ENCODE peak calls at places on chromosomes 1 and 21, in nine cellular contexts. I is HCT116, P is GM12865, B is tibial artery, X is ovary, O is neuronal stem cell, U is breast epithelium, E is prostate gland, N is stomach. L is an unnamed sample.

GRCh38 chr1:63758805-63759204 is 15.0 kb upstream of the ROR1 start:
- DNase-seq in N (peak), B (no peak), U (no peak), I (no peak), O (no peak), E (no peak), X (no peak), P (no peak), L (no peak)

GRCh38 chr1:47569681-47570470 is 132.0 kb downstream of the FOXD2 start:
- DNase-seq in O (no peak), P (no peak), E (peak), B (peak), I (peak), U (peak), X (no peak), N (peak), L (peak)

GRCh38 chr1:230012742-230013141 is 54.3 kb upstream of the GALNT2 start:
- DNase-seq in B (no peak), X (no peak), E (no peak), O (no peak), N (no peak), P (no peak), U (no peak), I (no peak), L (no peak)

GRCh38 chr1:212231372-212231771 is 53.8 kb upstream of the PPP2R5A start:
- DNase-seq in I (no peak), E (no peak), P (no peak), O (no peak), B (no peak), U (no peak), N (no peak), X (no peak), L (no peak)

GRCh38 chr1:165152109-165152508 is 204.4 kb downstream of the LMX1A start:
- DNase-seq in E (no peak), O (no peak), X (no peak), P (peak), I (no peak), B (no peak), U (no peak), N (no peak), L (no peak)

GRCh38 chr1:203628185-203628996 is 1.8 kb downstream of the ATP2B4 start:
- DNase-seq in E (no peak), O (peak), X (peak), B (peak), P (no peak), I (no peak), U (no peak), N (no peak), L (no peak)

GRCh38 chr21:23111070-23111605 is 2112.9 kb downstream of the NCAM2 start:
- DNase-seq in P (no peak), I (no peak), X (no peak), B (no peak), E (no peak), U (no peak), O (no peak), N (no peak), L (no peak)

GRCh38 chr1:9705337-9706098 is 54.0 kb downstream of the PIK3CD start:
- DNase-seq in P (no peak), N (no peak), U (no peak), X (no peak), B (no peak), I (no peak), E (no peak), O (no peak), L (no peak)

GRCh38 chr1:228937851-228938247 is 202.6 kb downstream of the RHOU start:
- DNase-seq in X (no peak), U (no peak), N (no peak), I (no peak), B (peak), E (no peak), O (no peak), P (no peak), L (no peak)

GRCh38 chr1:36161656-36162531 is 5.9 kb downstream of the MAP7D1 start:
- DNase-seq in X (no peak), B (peak), I (no peak), U (peak), P (peak), E (peak), N (peak), O (no peak), L (peak)

GRCh38 chr1:3654549-3655281 is 2.4 kb downstream of the TP73 start:
- DNase-seq in B (no peak), N (no peak), I (no peak), U (no peak), O (no peak), P (no peak), X (no peak), E (no peak), L (no peak)

GRCh38 chr1:19081218-19081893 is 124.9 kb upstream of the IFFO2 start:
- DNase-seq in X (no peak), P (no peak), B (peak), O (no peak), U (no peak), E (no peak), N (no peak), I (no peak), L (no peak)
- H3K4me3 ChIP-seq in X (no peak), P (no peak), B (no peak), O (no peak), U (no peak), E (no peak), N (no peak), I (no peak), L (no peak)

GRCh38 chr21:44088401-44088780 is 18.8 kb upstream of the PWP2 start:
- DNase-seq in E (no peak), X (no peak), P (no peak), I (no peak), O (no peak), B (no peak), U (peak), N (peak), L (no peak)

GRCh38 chr21:44087426-44088400 is 19.5 kb upstream of the PWP2 start:
- DNase-seq in E (no peak), X (no peak), B (no peak), I (no peak), O (no peak), N (peak), P (no peak), U (peak), L (no peak)

GRCh38 chr21:44090332-44090731 is 16.9 kb upstream of the PWP2 start:
- DNase-seq in N (peak), P (no peak), I (no peak), U (peak), O (no peak), E (peak), X (no peak), B (no peak), L (no peak)

GRCh38 chr21:44086636-44087425 is 20.4 kb upstream of the PWP2 start:
- DNase-seq in U (no peak), O (no peak), I (no peak), B (no peak), E (no peak), P (no peak), N (peak), X (no peak), L (no peak)

GRCh38 chr21:44089001-44089911 is 17.9 kb upstream of the PWP2 start:
- DNase-seq in B (no peak), P (no peak), N (peak), O (no peak), U (peak), E (peak), I (no peak), X (no peak), L (no peak)
- H3K4me3 ChIP-seq in B (no peak), P (no peak), N (no peak), O (no peak), U (no peak), E (no peak), I (no peak), X (no peak), L (no peak)

DNA sequence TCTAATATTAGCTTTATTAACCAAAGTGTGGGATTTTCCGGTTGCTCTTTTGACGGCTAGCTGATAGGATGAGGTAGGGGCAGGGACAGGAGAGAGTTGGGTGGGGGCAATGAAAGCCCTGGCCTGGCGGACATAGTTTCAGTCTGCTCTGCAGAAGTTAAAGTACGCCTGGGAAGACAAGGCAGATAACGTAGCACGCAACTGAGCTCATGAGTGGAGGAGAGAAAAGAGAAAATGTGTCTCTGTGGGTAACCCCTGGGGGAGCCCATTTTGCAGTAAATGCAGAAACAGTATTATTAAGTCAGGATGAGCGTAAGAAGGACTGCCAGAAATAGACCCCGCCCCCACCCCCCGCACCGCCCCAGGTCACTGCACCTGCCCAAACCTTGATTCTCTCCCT is 51.7 kb upstream of the TARBP1 start:
- DNase-seq in B (no peak), N (no peak), I (no peak), E (no peak), U (no peak), O (no peak), X (no peak), P (no peak), L (no peak)
- H3K4me3 ChIP-seq in B (peak), N (no peak), I (no peak), E (no peak), U (peak), O (no peak), X (no peak), P (no peak), L (no peak)

GRCh38 chr1:25437672-25438071 is 7.0 kb downstream of the MACO1 start:
- DNase-seq in B (no peak), I (no peak), N (no peak), E (no peak), O (no peak), U (no peak), X (no peak), P (no peak), L (no peak)

GRCh38 chr1:25433389-25434186 is 2.9 kb downstream of the MACO1 start:
- DNase-seq in X (peak), O (no peak), I (no peak), B (peak), P (no peak), E (no peak), U (no peak), N (no peak), L (no peak)

GRCh38 chr1:25432364-25432719 is 1.6 kb downstream of the MACO1 start:
- DNase-seq in O (no peak), B (no peak), U (no peak), P (no peak), I (no peak), N (no peak), X (no peak), E (no peak), L (no peak)

GRCh38 chr1:25432749-25433388 is 2.2 kb downstream of the MACO1 start:
- DNase-seq in B (no peak), I (no peak), N (no peak), X (no peak), U (no peak), P (no peak), O (no peak), E (no peak), L (no peak)

GRCh38 chr1:25435315-25436103 is 4.8 kb downstream of the MACO1 start:
- DNase-seq in U (no peak), E (peak), I (no peak), P (peak), N (no peak), B (peak), X (no peak), O (no peak), L (no peak)
- H3K4me3 ChIP-seq in U (no peak), E (no peak), I (no peak), P (peak), N (no peak), B (peak), X (no peak), O (no peak), L (no peak)

DNA sequence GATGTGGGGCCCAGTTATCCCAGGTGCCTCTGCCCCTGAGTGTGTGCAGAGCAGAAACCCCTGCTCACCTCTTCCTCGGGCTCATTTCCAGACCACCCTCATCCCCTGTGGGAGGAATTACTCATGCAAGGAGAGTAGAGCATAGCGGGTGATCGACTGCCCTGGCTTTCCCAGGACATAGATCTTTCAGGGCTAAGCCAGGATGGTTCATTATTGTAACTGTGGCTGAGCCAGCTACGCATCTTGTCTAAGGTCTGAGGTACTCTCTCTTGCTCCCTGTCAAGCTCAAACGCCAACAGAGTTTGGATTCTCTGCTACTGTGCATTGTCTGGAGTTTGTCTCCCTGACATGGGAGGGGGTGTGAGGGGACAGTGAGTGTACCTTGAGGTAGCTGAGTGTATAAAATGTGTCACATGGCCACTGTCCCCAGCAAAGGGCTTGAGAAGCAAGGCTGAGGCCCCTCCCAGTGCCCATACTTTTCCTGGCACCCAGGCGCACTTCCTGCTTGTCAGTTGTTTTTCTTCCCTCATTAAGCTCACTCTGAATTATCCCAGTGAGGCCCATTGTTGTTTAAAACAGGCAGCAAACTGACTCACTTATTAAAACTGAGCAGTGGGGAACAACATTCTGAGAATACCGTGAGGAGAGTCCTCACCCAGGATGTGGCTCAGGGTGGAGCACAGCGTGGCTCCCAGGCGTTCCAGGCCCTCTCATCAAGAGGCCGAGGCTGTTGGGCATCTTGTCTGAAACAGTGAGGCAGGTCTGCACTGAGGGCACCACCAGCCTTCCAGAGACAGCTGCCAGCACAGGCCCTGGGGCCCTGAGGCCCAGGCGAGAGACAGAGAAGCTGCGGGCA is 92.9 kb downstream of the LAMC2 start:
- DNase-seq in P (no peak), U (no peak), N (peak), O (no peak), I (no peak), X (no peak), E (no peak), B (no peak), L (no peak)
- H3K4me3 ChIP-seq in P (no peak), U (no peak), N (no peak), O (no peak), I (no peak), X (no peak), E (no peak), B (no peak), L (no peak)

DNA sequence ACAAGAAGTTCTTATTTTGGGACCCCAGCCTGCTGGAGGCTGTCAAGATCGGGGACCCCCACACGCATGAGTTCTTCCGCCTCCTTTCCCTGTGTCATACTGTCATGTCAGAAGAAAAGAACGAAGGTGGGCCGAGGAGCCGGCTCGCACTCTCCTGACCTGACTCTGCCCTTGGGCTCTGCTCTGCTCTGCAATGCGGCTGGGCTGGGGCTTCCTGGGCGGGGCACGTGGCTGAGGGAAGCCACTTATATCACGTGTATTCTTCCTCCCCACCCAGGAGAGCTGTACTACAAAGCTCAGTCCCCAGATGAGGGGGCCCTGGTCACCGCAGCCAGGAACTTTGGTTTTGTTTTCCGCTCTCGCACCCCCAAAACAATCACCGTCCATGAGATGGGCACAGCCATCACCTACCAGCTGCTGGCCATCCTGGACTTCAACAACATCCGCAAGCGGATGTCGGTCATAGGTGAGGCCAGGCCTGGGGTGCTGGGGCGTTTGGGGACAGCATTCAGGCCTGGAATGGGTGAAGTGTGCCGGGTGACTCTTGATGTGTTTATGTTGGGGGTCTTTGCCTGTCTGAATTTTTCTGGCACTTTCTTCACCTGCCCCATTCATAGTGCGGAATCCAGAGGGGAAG is 17.6 kb downstream of the ATP8B2 start:
- DNase-seq in B (no peak), I (no peak), X (no peak), N (peak), O (no peak), P (no peak), E (no peak), U (no peak), L (no peak)
- H3K4me3 ChIP-seq in B (no peak), I (no peak), X (no peak), N (no peak), O (no peak), P (no peak), E (no peak), U (no peak), L (no peak)

DNA sequence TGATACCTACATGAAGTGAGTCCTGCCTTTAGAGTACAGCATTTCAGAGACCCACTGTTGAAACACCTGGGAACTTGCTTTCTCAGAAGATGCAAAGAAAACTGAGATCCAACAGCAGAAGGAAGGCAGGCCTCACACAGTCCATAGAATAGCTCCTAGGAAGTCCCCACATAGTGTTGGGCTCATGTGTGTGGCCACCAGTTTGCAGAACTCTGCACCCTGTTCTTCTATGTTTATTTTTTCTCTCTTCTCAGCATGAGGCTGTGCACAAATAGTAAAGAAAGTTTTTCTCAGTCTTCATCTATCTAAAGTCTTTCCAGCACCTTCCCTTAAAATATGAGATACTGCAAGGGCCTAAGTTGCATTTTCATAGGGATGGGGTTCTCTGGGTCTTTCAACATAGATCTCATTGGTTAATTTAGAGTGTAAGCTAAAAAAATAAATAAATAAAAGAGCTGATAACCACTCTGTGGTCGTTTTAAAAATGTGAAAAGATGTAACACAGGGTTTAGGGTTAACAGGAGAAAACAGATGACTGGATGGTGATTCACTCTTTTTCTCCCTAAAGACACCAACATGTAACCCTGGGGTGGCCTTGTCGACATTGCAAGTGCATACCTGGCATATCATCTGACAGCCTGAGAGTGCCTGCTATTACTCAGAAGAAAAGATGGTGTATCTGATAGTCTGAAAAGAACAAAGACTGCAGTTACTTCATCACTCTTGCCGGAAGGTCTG is 94.6 kb downstream of the ZC3H11B start:
- DNase-seq in B (no peak), I (no peak), X (no peak), O (no peak), N (no peak), E (no peak), P (no peak), U (no peak), L (peak)
- H3K4me3 ChIP-seq in B (no peak), I (no peak), X (no peak), O (no peak), N (no peak), E (no peak), P (no peak), U (no peak), L (no peak)

GRCh38 chr1:65148548-65149390 is 766 bp downstream of the AK4 start:
- DNase-seq in B (peak), X (peak), N (no peak), I (no peak), U (peak), O (peak), P (peak), E (peak), L (no peak)

GRCh38 chr1:65149753-65150463 is 1.9 kb downstream of the AK4 start:
- DNase-seq in I (no peak), B (no peak), N (no peak), U (no peak), P (no peak), O (no peak), E (no peak), X (no peak), L (no peak)

GRCh38 chr1:65149391-65149729 is 1.4 kb downstream of the AK4 start:
- DNase-seq in E (no peak), O (peak), B (no peak), X (no peak), P (no peak), N (no peak), U (no peak), I (no peak), L (no peak)

GRCh38 chr1:65147424-65148177 is 402 bp upstream of the AK4 start:
- DNase-seq in P (peak), I (no peak), N (peak), X (peak), E (peak), B (peak), O (peak), U (peak), L (no peak)

DNA sequence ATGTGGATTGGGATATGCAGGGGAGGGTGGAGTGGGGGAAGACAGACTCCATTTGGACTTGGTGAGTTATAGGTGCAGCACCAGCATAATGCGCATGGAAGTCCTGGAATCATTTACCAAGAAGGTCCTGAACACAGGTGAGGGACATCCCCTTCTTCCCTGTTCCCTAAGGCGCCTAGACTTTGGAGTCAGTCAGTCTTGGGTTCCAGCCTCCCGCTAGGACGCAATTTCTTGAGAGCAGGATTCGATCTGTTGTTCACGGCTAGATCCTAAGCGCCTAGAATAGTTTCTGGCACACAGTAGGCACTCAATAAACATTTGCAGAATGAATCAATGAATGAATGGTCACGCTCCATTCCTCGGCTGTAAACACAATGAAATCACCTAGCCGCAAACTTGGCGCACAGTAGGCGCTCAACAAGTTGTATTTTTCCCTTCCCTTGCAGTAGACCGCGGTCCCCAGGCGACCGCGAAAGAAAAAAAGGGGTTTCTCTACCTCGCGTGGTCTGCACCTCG is 1.0 kb upstream of the AK4 start:
- DNase-seq in P (no peak), I (no peak), O (no peak), E (no peak), X (no peak), N (no peak), B (no peak), U (no peak), L (no peak)
- H3K4me3 ChIP-seq in P (peak), I (peak), O (peak), E (peak), X (peak), N (peak), B (peak), U (peak), L (peak)

GRCh38 chr1:150187560-150187931 is 37.8 kb downstream of the PLEKHO1 start:
- DNase-seq in U (no peak), I (no peak), P (no peak), O (no peak), E (no peak), X (no peak), N (no peak), B (no peak), L (no peak)
- H3K4me3 ChIP-seq in U (no peak), I (no peak), P (no peak), O (no peak), E (no peak), X (no peak), N (no peak), B (no peak), L (no peak)

L was measured in LNCaP clone FGC.